ENCODE peak calls at places on chromosomes 7 and 10, in four cellular contexts. B, O, C and D are unnamed samples.

GRCh38 chr10:74824184-74825032 is 2.0 kb upstream of the KAT6B start:
- DNase-seq in B (no peak), O (peak), C (no peak), D (peak)

GRCh38 chr10:129774736-129775401 is 189.2 kb downstream of the EBF3 start:
- DNase-seq in B (peak), O (no peak), C (peak), D (no peak)

GRCh38 chr7:50607524-50608125 is 42.4 kb upstream of the DDC start:
- DNase-seq in B (no peak), O (no peak), C (no peak), D (no peak)

GRCh38 chr10:130045091-130045652 is 65.5 kb downstream of the C10orf143 start:
- DNase-seq in B (no peak), O (peak), C (peak), D (no peak)

GRCh38 chr10:122639801-122640200 is 59.8 kb downstream of the C10orf120 start:
- DNase-seq in B (no peak), O (no peak), C (no peak), D (no peak)

GRCh38 chr7:115232041-115232440 is 310.1 kb downstream of the MDFIC start:
- DNase-seq in B (no peak), O (no peak), C (no peak), D (no peak)

GRCh38 chr7:141551080-141551772 is at the start of gene AGK:
- DNase-seq in B (peak), O (peak), C (peak), D (peak)

GRCh38 chr7:135189221-135189662 is 18.7 kb upstream of the CYREN start:
- DNase-seq in B (no peak), O (no peak), C (peak), D (no peak)

GRCh38 chr10:133307776-133308430 is 769 bp downstream of the TUBGCP2 start:
- DNase-seq in B (peak), O (peak), C (no peak), D (peak)

GRCh38 chr7:159070422-159071148 is 74.1 kb downstream of the VIPR2 start:
- DNase-seq in B (no peak), O (no peak), C (no peak), D (no peak)

GRCh38 chr7:90834771-90835170 is 238.7 kb downstream of the CDK14 start:
- DNase-seq in B (no peak), O (no peak), C (no peak), D (no peak)

GRCh38 chr7:10412426-10413019 is 561.1 kb upstream of the PHF14 start:
- DNase-seq in B (no peak), O (peak), C (no peak), D (no peak)

GRCh38 chr7:4164556-4164955 is 517.5 kb upstream of the FOXK1 start:
- DNase-seq in B (no peak), O (peak), C (no peak), D (no peak)

GRCh38 chr10:132360766-132361447 is 28.9 kb downstream of the LRRC27 start:
- DNase-seq in B (no peak), O (peak), C (no peak), D (no peak)

GRCh38 chr7:3578399-3578798 is 277.3 kb downstream of the SDK1 start:
- DNase-seq in B (no peak), O (no peak), C (no peak), D (no peak)

GRCh38 chr7:123682690-123683089 is 27.0 kb downstream of the LMOD2 start:
- DNase-seq in B (no peak), O (peak), C (no peak), D (no peak)

GRCh38 chr7:35988818-35989217 is 164.2 kb upstream of the EEPD1 start:
- DNase-seq in B (no peak), O (peak), C (no peak), D (no peak)

GRCh38 chr10:53601260-53601875 is 828.8 kb upstream of the MBL2 start:
- DNase-seq in B (no peak), O (peak), C (no peak), D (no peak)

GRCh38 chr10:119595715-119596515 is 849 bp downstream of the TIAL1 start:
- DNase-seq in B (peak), O (peak), C (peak), D (no peak)

GRCh38 chr7:17663056-17663675 is 277.1 kb downstream of the SNX13 start:
- DNase-seq in B (no peak), O (no peak), C (no peak), D (no peak)

GRCh38 chr10:42932735-42933453 is 144.0 kb upstream of the RET start:
- DNase-seq in B (peak), O (peak), C (no peak), D (no peak)

GRCh38 chr7:158432369-158433270 is 155.0 kb downstream of the PTPRN2 start:
- DNase-seq in B (peak), O (no peak), C (no peak), D (no peak)

GRCh38 chr10:52940921-52941320 is 168.3 kb upstream of the MBL2 start:
- DNase-seq in B (no peak), O (no peak), C (no peak), D (no peak)

GRCh38 chr7:94441138-94441537 is 46.4 kb downstream of the COL1A2 start:
- DNase-seq in B (no peak), O (no peak), C (no peak), D (no peak)

GRCh38 chr10:76382381-76382851 is 951.0 kb downstream of the LRMDA start:
- DNase-seq in B (no peak), O (no peak), C (no peak), D (no peak)

GRCh38 chr7:131546583-131547111 is 9.8 kb downstream of the PODXL start:
- DNase-seq in B (no peak), O (peak), C (no peak), D (no peak)

GRCh38 chr10:10892290-10892875 is 125.3 kb upstream of the CELF2 start:
- DNase-seq in B (no peak), O (no peak), C (no peak), D (no peak)

GRCh38 chr7:138460649-138461607 is 869 bp downstream of the TRIM24 start:
- DNase-seq in B (peak), O (peak), C (peak), D (peak)

GRCh38 chr7:10845225-10845624 is 128.4 kb upstream of the PHF14 start:
- DNase-seq in B (no peak), O (no peak), C (no peak), D (no peak)

GRCh38 chr7:138729444-138729843 is 28.3 kb upstream of the SVOPL start:
- DNase-seq in B (no peak), O (no peak), C (no peak), D (no peak)

GRCh38 chr10:12597800-12598750 is 248.7 kb downstream of the CAMK1D start:
- DNase-seq in B (no peak), O (no peak), C (peak), D (no peak)

GRCh38 chr7:4965295-4966022 is 6.5 kb upstream of the MMD2 start:
- DNase-seq in B (no peak), O (no peak), C (no peak), D (no peak)

GRCh38 chr7:96303105-96303685 is 18.7 kb downstream of the SLC25A13 start:
- DNase-seq in B (no peak), O (no peak), C (no peak), D (no peak)

GRCh38 chr7:40507166-40507565 is 372.4 kb downstream of the SUGCT start:
- DNase-seq in B (no peak), O (no peak), C (no peak), D (no peak)
- TF ChIP-seq CTCF in B (peak), O (peak), C (no peak), D (peak)

DNA sequence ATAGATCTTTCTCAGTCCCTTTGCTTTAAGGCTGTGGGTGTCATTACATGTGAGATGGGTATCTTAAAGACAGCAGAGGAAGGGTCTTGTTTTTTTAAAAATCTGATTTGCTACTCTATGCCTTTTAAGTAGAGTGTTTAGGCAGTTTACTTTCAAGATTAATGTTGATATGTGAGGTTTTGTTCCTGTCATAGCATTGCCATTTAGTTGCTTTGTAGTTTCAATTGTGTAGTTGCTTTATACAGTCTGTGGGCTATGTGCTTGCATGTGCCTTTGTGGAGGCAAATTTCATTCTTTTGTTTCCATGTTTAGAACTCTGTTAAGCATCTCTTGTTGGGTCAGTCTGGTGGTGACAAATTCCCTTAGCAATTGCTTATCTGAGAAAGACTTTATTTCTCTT is 54.6 kb downstream of the ZNF783 start:
- DNase-seq in B (no peak), O (no peak), C (no peak), D (no peak)
- TF ChIP-seq CTCF in B (no peak), O (no peak), C (no peak), D (no peak)

DNA sequence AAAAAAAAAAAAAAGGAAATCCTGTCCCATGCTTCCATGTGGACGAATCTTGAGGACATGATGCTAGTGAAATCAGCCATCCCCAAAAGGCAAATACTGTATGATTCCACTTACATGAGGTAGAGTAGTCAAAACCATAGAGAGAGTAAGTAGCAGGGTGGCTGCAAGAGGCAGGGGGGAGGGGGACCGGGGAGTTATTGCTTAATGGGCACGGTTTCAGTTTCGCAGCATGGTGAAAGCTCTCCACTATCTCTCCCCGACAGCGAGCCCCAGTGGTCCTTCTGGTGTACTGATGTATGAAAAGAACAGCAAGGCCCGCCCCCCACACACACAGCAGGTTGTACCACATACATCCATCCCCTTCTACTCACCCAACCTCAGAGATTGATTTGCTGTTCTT is 32.8 kb downstream of the NOD1 start:
- DNase-seq in B (peak), O (no peak), C (no peak), D (peak)
- TF ChIP-seq CTCF in B (peak), O (peak), C (no peak), D (peak)

DNA sequence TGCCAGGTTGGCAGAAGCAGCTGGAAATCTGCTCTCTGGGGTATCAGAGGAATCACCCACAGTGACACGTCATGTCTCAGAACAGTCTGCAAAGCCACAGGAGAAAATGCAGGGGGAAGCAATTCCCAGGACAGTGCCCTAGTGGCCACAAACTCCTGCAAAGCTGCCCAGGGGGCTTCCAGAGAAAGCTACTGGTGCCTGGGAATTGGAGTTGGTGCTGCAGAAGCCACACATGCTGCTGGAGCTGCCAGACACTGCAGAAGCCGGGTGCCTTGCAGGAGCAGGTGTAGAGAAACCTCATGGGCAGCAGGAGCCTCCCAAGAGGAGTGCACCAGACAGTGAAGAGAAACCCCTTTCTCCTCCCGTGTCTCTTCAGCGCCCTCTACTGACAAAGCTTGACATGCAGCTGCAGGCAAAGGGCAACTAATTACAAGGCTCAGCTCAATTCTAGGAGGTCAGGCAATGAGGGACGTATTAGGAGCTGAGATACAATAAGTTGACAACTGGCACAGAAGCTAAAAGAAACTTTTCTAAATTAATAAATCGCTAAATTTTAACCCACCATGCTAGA is 30.2 kb upstream of the NUB1 start:
- DNase-seq in B (no peak), O (no peak), C (no peak), D (no peak)
- TF ChIP-seq CTCF in B (no peak), O (no peak), C (no peak), D (no peak)

DNA sequence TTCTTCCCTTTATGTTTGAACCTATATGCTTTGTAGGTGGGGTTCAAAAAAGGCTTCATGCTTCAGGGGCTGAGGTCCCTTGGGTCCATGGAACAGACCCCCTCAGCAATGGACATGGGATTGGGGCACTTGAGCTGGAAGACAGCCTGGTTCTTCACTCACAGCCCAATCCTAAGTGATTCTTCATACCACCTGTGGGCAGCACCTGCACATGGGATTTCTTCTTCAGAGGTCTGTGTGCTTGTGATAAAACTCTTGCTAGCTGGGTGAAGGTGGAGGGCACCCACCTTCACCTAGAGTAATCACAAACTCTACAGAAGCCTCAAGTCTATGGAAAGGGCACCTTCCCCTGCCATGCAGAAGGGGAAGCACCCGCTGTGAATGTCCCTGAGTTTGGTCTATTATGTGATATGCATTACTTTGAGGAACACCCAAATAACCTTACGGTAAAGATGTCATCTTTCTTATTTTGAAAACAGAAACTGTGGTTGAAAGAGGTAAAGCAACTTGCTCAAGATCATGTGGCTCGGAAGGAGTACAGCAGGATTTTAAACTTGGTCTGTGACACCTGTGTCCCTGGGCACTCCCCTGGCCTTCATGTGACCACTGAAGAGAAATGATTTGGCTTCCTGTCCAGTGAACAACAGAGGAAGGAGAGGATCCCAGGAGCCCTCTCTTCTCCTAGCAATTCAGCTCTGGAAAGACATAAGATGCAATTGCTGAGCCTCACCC is 469.5 kb upstream of the ZMIZ1 start:
- DNase-seq in B (no peak), O (no peak), C (peak), D (no peak)
- TF ChIP-seq CTCF in B (no peak), O (no peak), C (no peak), D (no peak)